ENCODE peak calls at places on chromosome 14, in five cellular contexts. One of them, this sample, is unnamed.

GRCh38 chr14:69666698-69667211 is 55.4 kb downstream of the SUSD6 start:
- DNase-seq in AG10803: peak; percentile 66
- DNase-seq in AG09319: no peak
- DNase-seq in activated B cell treated with CpG ODN at 0.5 μM for 24 hours: no peak
- DNase-seq in transverse colon: no peak
- DNase-seq in this sample: no peak

GRCh38 chr14:94971750-94972149 is 185.6 kb downstream of the DICER1 start:
- DNase-seq in AG10803: peak; percentile 60
- DNase-seq in AG09319: no peak
- DNase-seq in activated B cell treated with CpG ODN at 0.5 μM for 24 hours: no peak
- DNase-seq in transverse colon: peak; percentile 38
- DNase-seq in this sample: no peak

GRCh38 chr14:103641181-103641580 is 12.2 kb downstream of the KLC1 start:
- DNase-seq in AG10803: no peak
- DNase-seq in AG09319: no peak
- DNase-seq in activated B cell treated with CpG ODN at 0.5 μM for 24 hours: no peak
- DNase-seq in transverse colon: no peak
- DNase-seq in this sample: no peak

GRCh38 chr14:96146131-96146771 is 58.4 kb upstream of the BDKRB2 start:
- DNase-seq in AG10803: peak; percentile 95
- DNase-seq in AG09319: peak; percentile 73
- DNase-seq in activated B cell treated with CpG ODN at 0.5 μM for 24 hours: no peak
- DNase-seq in transverse colon: no peak
- DNase-seq in this sample: no peak

GRCh38 chr14:72049462-72049861 is 117.2 kb downstream of the RGS6 start:
- DNase-seq in AG10803: no peak
- DNase-seq in AG09319: no peak
- DNase-seq in activated B cell treated with CpG ODN at 0.5 μM for 24 hours: no peak
- DNase-seq in transverse colon: no peak
- DNase-seq in this sample: no peak

GRCh38 chr14:73749706-73750105 is 35.5 kb upstream of the PNMA1 start:
- DNase-seq in AG10803: no peak
- DNase-seq in AG09319: no peak
- DNase-seq in activated B cell treated with CpG ODN at 0.5 μM for 24 hours: no peak
- DNase-seq in transverse colon: no peak
- DNase-seq in this sample: no peak

GRCh38 chr14:32593290-32593942 is 264.3 kb downstream of the AKAP6 start:
- DNase-seq in AG10803: peak; percentile 94
- DNase-seq in AG09319: peak; percentile 32
- DNase-seq in activated B cell treated with CpG ODN at 0.5 μM for 24 hours: no peak
- DNase-seq in transverse colon: no peak
- DNase-seq in this sample: no peak

GRCh38 chr14:21044106-21044618 is 2.0 kb downstream of the RNASE7 start:
- DNase-seq in AG10803: no peak
- DNase-seq in AG09319: no peak
- DNase-seq in activated B cell treated with CpG ODN at 0.5 μM for 24 hours: no peak
- DNase-seq in transverse colon: peak; percentile 37
- DNase-seq in this sample: no peak

GRCh38 chr14:90995785-90996184 is 64.7 kb downstream of the RPS6KA5 start:
- DNase-seq in AG10803: no peak
- DNase-seq in AG09319: no peak
- DNase-seq in activated B cell treated with CpG ODN at 0.5 μM for 24 hours: no peak
- DNase-seq in transverse colon: no peak
- DNase-seq in this sample: no peak

GRCh38 chr14:76770521-76771431 is 9.5 kb downstream of the VASH1 start:
- DNase-seq in AG10803: no peak
- DNase-seq in AG09319: no peak
- DNase-seq in activated B cell treated with CpG ODN at 0.5 μM for 24 hours: no peak
- DNase-seq in transverse colon: no peak
- DNase-seq in this sample: no peak

GRCh38 chr14:102530828-102531478 is 21.4 kb upstream of the ANKRD9 start:
- DNase-seq in AG10803: no peak
- DNase-seq in AG09319: no peak
- DNase-seq in activated B cell treated with CpG ODN at 0.5 μM for 24 hours: no peak
- DNase-seq in transverse colon: no peak
- DNase-seq in this sample: no peak

GRCh38 chr14:89365071-89365801 is 51.8 kb downstream of the FOXN3 start:
- DNase-seq in AG10803: no peak
- DNase-seq in AG09319: no peak
- DNase-seq in activated B cell treated with CpG ODN at 0.5 μM for 24 hours: peak; percentile 43
- DNase-seq in transverse colon: peak; percentile 59
- DNase-seq in this sample: no peak

GRCh38 chr14:67837011-67837624 is 17.5 kb downstream of the RAD51B start:
- DNase-seq in AG10803: peak; percentile 87
- DNase-seq in AG09319: peak; percentile 45
- DNase-seq in activated B cell treated with CpG ODN at 0.5 μM for 24 hours: no peak
- DNase-seq in transverse colon: peak; percentile 62
- DNase-seq in this sample: peak; percentile 66

GRCh38 chr14:73661872-73662271 is 17.1 kb downstream of the DNAL1 start:
- DNase-seq in AG10803: peak; percentile 38
- DNase-seq in AG09319: no peak
- DNase-seq in activated B cell treated with CpG ODN at 0.5 μM for 24 hours: no peak
- DNase-seq in transverse colon: no peak
- DNase-seq in this sample: no peak

GRCh38 chr14:70660967-70661871 is 19.5 kb downstream of the TTC9 start:
- DNase-seq in AG10803: no peak
- DNase-seq in AG09319: no peak
- DNase-seq in activated B cell treated with CpG ODN at 0.5 μM for 24 hours: no peak
- DNase-seq in transverse colon: peak; percentile 39
- DNase-seq in this sample: peak; percentile 16

GRCh38 chr14:65428691-65429090 is 16.2 kb downstream of the FUT8 start:
- DNase-seq in AG10803: no peak
- DNase-seq in AG09319: no peak
- DNase-seq in activated B cell treated with CpG ODN at 0.5 μM for 24 hours: no peak
- DNase-seq in transverse colon: no peak
- DNase-seq in this sample: no peak

GRCh38 chr14:106879241-106879640 is 1352.9 kb downstream of the TMEM121 start:
- DNase-seq in AG10803: no peak
- DNase-seq in AG09319: no peak
- DNase-seq in activated B cell treated with CpG ODN at 0.5 μM for 24 hours: no peak
- DNase-seq in transverse colon: peak; percentile 72
- DNase-seq in this sample: peak; percentile 88

GRCh38 chr14:61609143-61609851 is 86.0 kb upstream of the HIF1A start:
- DNase-seq in AG10803: peak; percentile 83
- DNase-seq in AG09319: no peak
- DNase-seq in activated B cell treated with CpG ODN at 0.5 μM for 24 hours: no peak
- DNase-seq in transverse colon: no peak
- DNase-seq in this sample: no peak

GRCh38 chr14:41167040-41167439 is 439.6 kb upstream of the LRFN5 start:
- DNase-seq in AG10803: no peak
- DNase-seq in AG09319: no peak
- DNase-seq in activated B cell treated with CpG ODN at 0.5 μM for 24 hours: no peak
- DNase-seq in transverse colon: no peak
- DNase-seq in this sample: no peak

GRCh38 chr14:94540031-94540794 is 21.0 kb upstream of the SERPINA4 start:
- DNase-seq in AG10803: peak; percentile 50
- DNase-seq in AG09319: no peak
- DNase-seq in activated B cell treated with CpG ODN at 0.5 μM for 24 hours: no peak
- DNase-seq in transverse colon: no peak
- DNase-seq in this sample: no peak

GRCh38 chr14:36105401-36105800 is 71.1 kb downstream of the PTCSC3 start:
- DNase-seq in AG10803: no peak
- DNase-seq in AG09319: no peak
- DNase-seq in activated B cell treated with CpG ODN at 0.5 μM for 24 hours: no peak
- DNase-seq in transverse colon: no peak
- DNase-seq in this sample: peak; percentile 23

GRCh38 chr14:51394391-51394790 is 154.3 kb downstream of the TMX1 start:
- DNase-seq in AG10803: peak; percentile 95
- DNase-seq in AG09319: no peak
- DNase-seq in activated B cell treated with CpG ODN at 0.5 μM for 24 hours: no peak
- DNase-seq in transverse colon: no peak
- DNase-seq in this sample: no peak

GRCh38 chr14:102917469-102918211 is 4.8 kb upstream of the AMN start:
- DNase-seq in AG10803: peak; percentile 25
- DNase-seq in AG09319: no peak
- DNase-seq in activated B cell treated with CpG ODN at 0.5 μM for 24 hours: peak; percentile 64
- DNase-seq in transverse colon: peak; percentile 70
- DNase-seq in this sample: peak; percentile 32

GRCh38 chr14:104223101-104223809 is 84.9 kb downstream of the KIF26A start:
- DNase-seq in AG10803: no peak
- DNase-seq in AG09319: no peak
- DNase-seq in activated B cell treated with CpG ODN at 0.5 μM for 24 hours: no peak
- DNase-seq in transverse colon: peak; percentile 38
- DNase-seq in this sample: no peak

GRCh38 chr14:67971627-67972625 is 152.3 kb downstream of the RAD51B start:
- DNase-seq in AG10803: no peak
- DNase-seq in AG09319: no peak
- DNase-seq in activated B cell treated with CpG ODN at 0.5 μM for 24 hours: no peak
- DNase-seq in transverse colon: no peak
- DNase-seq in this sample: no peak

GRCh38 chr14:94485944-94486841 is 10.2 kb upstream of the SERPINA9 start:
- DNase-seq in AG10803: peak; percentile 66
- DNase-seq in AG09319: peak; percentile 18
- DNase-seq in activated B cell treated with CpG ODN at 0.5 μM for 24 hours: peak; percentile 50
- DNase-seq in transverse colon: peak; percentile 41
- DNase-seq in this sample: peak; percentile 72

GRCh38 chr14:104244221-104245011 is 106.0 kb downstream of the KIF26A start:
- DNase-seq in AG10803: no peak
- DNase-seq in AG09319: no peak
- DNase-seq in activated B cell treated with CpG ODN at 0.5 μM for 24 hours: peak; percentile 4
- DNase-seq in transverse colon: peak; percentile 2
- DNase-seq in this sample: no peak

GRCh38 chr14:100587763-100588411 is 670 bp upstream of the BEGAIN start:
- DNase-seq in AG10803: no peak
- DNase-seq in AG09319: no peak
- DNase-seq in activated B cell treated with CpG ODN at 0.5 μM for 24 hours: peak; percentile 10
- DNase-seq in transverse colon: no peak
- DNase-seq in this sample: no peak

GRCh38 chr14:103149847-103150246 is 26.6 kb downstream of the TNFAIP2 start:
- DNase-seq in AG10803: peak; percentile 25
- DNase-seq in AG09319: no peak
- DNase-seq in activated B cell treated with CpG ODN at 0.5 μM for 24 hours: no peak
- DNase-seq in transverse colon: no peak
- DNase-seq in this sample: no peak

GRCh38 chr14:80584638-80585505 is 356.7 kb downstream of the CEP128 start:
- DNase-seq in AG10803: no peak
- DNase-seq in AG09319: no peak
- DNase-seq in activated B cell treated with CpG ODN at 0.5 μM for 24 hours: no peak
- DNase-seq in transverse colon: no peak
- DNase-seq in this sample: no peak

GRCh38 chr14:69475194-69475818 is 9.2 kb upstream of the PLEKHD1 start:
- DNase-seq in AG10803: no peak
- DNase-seq in AG09319: no peak
- DNase-seq in activated B cell treated with CpG ODN at 0.5 μM for 24 hours: no peak
- DNase-seq in transverse colon: no peak
- DNase-seq in this sample: peak; percentile 48

GRCh38 chr14:75279739-75280447 is 1.3 kb downstream of the FOS start:
- DNase-seq in AG10803: peak; percentile 47
- DNase-seq in AG09319: no peak
- DNase-seq in activated B cell treated with CpG ODN at 0.5 μM for 24 hours: no peak
- DNase-seq in transverse colon: peak; percentile 64
- DNase-seq in this sample: peak; percentile 35

GRCh38 chr14:71716371-71716770 is 215.9 kb upstream of the RGS6 start:
- DNase-seq in AG10803: peak; percentile 94
- DNase-seq in AG09319: no peak
- DNase-seq in activated B cell treated with CpG ODN at 0.5 μM for 24 hours: no peak
- DNase-seq in transverse colon: no peak
- DNase-seq in this sample: no peak

GRCh38 chr14:77140937-77141591 is 527 bp downstream of the ZDHHC22 start:
- DNase-seq in AG10803: no peak
- DNase-seq in AG09319: no peak
- DNase-seq in activated B cell treated with CpG ODN at 0.5 μM for 24 hours: peak; percentile 44
- DNase-seq in transverse colon: no peak
- DNase-seq in this sample: peak; percentile 61

GRCh38 chr14:20454359-20454644 is 310 bp downstream of the OSGEP start:
- DNase-seq in AG10803: no peak
- DNase-seq in AG09319: no peak
- DNase-seq in activated B cell treated with CpG ODN at 0.5 μM for 24 hours: no peak
- DNase-seq in transverse colon: peak; percentile 89
- DNase-seq in this sample: no peak

GRCh38 chr14:68789798-68790655 is 2.8 kb downstream of the ZFP36L1 start:
- DNase-seq in AG10803: peak; percentile 53
- DNase-seq in AG09319: no peak
- DNase-seq in activated B cell treated with CpG ODN at 0.5 μM for 24 hours: no peak
- DNase-seq in transverse colon: peak; percentile 33
- DNase-seq in this sample: peak; percentile 24

GRCh38 chr14:59330455-59330854 is 134.7 kb downstream of the GPR135 start:
- DNase-seq in AG10803: no peak
- DNase-seq in AG09319: no peak
- DNase-seq in activated B cell treated with CpG ODN at 0.5 μM for 24 hours: no peak
- DNase-seq in transverse colon: peak; percentile 33
- DNase-seq in this sample: no peak
- TF ChIP-seq CTCF in AG10803: no peak
- TF ChIP-seq CTCF in AG09319: no peak
- TF ChIP-seq CTCF in activated B cell treated with CpG ODN at 0.5 μM for 24 hours: no peak
- TF ChIP-seq CTCF in transverse colon: no peak
- TF ChIP-seq CTCF in this sample: no peak

GRCh38 chr14:34354556-34354955 is 107.5 kb downstream of the SPTSSA start:
- DNase-seq in AG10803: no peak
- DNase-seq in AG09319: no peak
- DNase-seq in activated B cell treated with CpG ODN at 0.5 μM for 24 hours: no peak
- DNase-seq in transverse colon: no peak
- DNase-seq in this sample: no peak
- TF ChIP-seq CTCF in AG10803: no peak
- TF ChIP-seq CTCF in AG09319: no peak
- TF ChIP-seq CTCF in activated B cell treated with CpG ODN at 0.5 μM for 24 hours: no peak
- TF ChIP-seq CTCF in transverse colon: no peak
- TF ChIP-seq CTCF in this sample: no peak

GRCh38 chr14:78752789-78753188 is 582.6 kb downstream of the NRXN3 start:
- DNase-seq in AG10803: no peak
- DNase-seq in AG09319: no peak
- DNase-seq in activated B cell treated with CpG ODN at 0.5 μM for 24 hours: no peak
- DNase-seq in transverse colon: peak; percentile 14
- DNase-seq in this sample: peak; percentile 80

GRCh38 chr14:78754059-78754458 is 583.9 kb downstream of the NRXN3 start:
- DNase-seq in AG10803: no peak
- DNase-seq in AG09319: no peak
- DNase-seq in activated B cell treated with CpG ODN at 0.5 μM for 24 hours: no peak
- DNase-seq in transverse colon: no peak
- DNase-seq in this sample: no peak

GRCh38 chr14:78762331-78762730 is 592.2 kb downstream of the NRXN3 start:
- DNase-seq in AG10803: no peak
- DNase-seq in AG09319: no peak
- DNase-seq in activated B cell treated with CpG ODN at 0.5 μM for 24 hours: no peak
- DNase-seq in transverse colon: no peak
- DNase-seq in this sample: no peak

GRCh38 chr14:78763746-78764145 is 593.6 kb downstream of the NRXN3 start:
- DNase-seq in AG10803: no peak
- DNase-seq in AG09319: no peak
- DNase-seq in activated B cell treated with CpG ODN at 0.5 μM for 24 hours: no peak
- DNase-seq in transverse colon: no peak
- DNase-seq in this sample: no peak

GRCh38 chr14:78758333-78758732 is 588.2 kb downstream of the NRXN3 start:
- DNase-seq in AG10803: peak; percentile 18
- DNase-seq in AG09319: no peak
- DNase-seq in activated B cell treated with CpG ODN at 0.5 μM for 24 hours: no peak
- DNase-seq in transverse colon: no peak
- DNase-seq in this sample: peak; percentile 35
- TF ChIP-seq CTCF in AG10803: peak; percentile 59
- TF ChIP-seq CTCF in AG09319: peak; percentile 35
- TF ChIP-seq CTCF in activated B cell treated with CpG ODN at 0.5 μM for 24 hours: no peak
- TF ChIP-seq CTCF in transverse colon: peak; percentile 33
- TF ChIP-seq CTCF in this sample: peak; percentile 71

GRCh38 chr14:33676135-33676566 is 274.7 kb downstream of the EGLN3 start:
- DNase-seq in AG10803: no peak
- DNase-seq in AG09319: no peak
- DNase-seq in activated B cell treated with CpG ODN at 0.5 μM for 24 hours: no peak
- DNase-seq in transverse colon: peak; percentile 10
- DNase-seq in this sample: peak; percentile 53
- TF ChIP-seq CTCF in AG10803: peak; percentile 56
- TF ChIP-seq CTCF in AG09319: peak; percentile 51
- TF ChIP-seq CTCF in activated B cell treated with CpG ODN at 0.5 μM for 24 hours: no peak
- TF ChIP-seq CTCF in transverse colon: no peak
- TF ChIP-seq CTCF in this sample: no peak